ENCODE peak calls at places on chromosomes 7 and 10, in nine cellular contexts. Z, M, V, S, C, Q, K, U and A are unnamed samples.
A peak's percentile ranks its signal among the peaks of the same experiment; 100 is the strongest.

GRCh38 chr10:113576853-113577252 is 24.0 kb downstream of the HABP2 start:
- DNase-seq in Z (peak; percentile 11), M (no peak), V (peak; percentile 12), S (no peak), C (peak; percentile 60), Q (peak; percentile 12), K (no peak), U (no peak), A (peak; percentile 62)

GRCh38 chr10:44963772-44964633 is 4.4 kb downstream of the RASSF4 start:
- DNase-seq in Z (peak; percentile 47), M (peak; percentile 78), V (no peak), S (peak; percentile 94), C (peak; percentile 57), Q (peak; percentile 57), K (no peak), U (peak; percentile 82), A (no peak)

GRCh38 chr10:46218921-46219320 is 67.9 kb upstream of the ANTXRL start:
- DNase-seq in Z (no peak), M (no peak), V (no peak), S (no peak), C (no peak), Q (no peak), K (no peak), U (no peak), A (no peak)

GRCh38 chr7:137965942-137966624 is 35.8 kb downstream of the CREB3L2 start:
- DNase-seq in Z (no peak), M (no peak), V (no peak), S (no peak), C (no peak), Q (no peak), K (no peak), U (no peak), A (no peak)

GRCh38 chr7:24945899-24946298 is 34.1 kb downstream of the OSBPL3 start:
- DNase-seq in Z (no peak), M (no peak), V (no peak), S (no peak), C (peak; percentile 28), Q (no peak), K (no peak), U (no peak), A (no peak)

GRCh38 chr7:27952393-27953290 is 212.7 kb downstream of the TAX1BP1 start:
- DNase-seq in Z (peak; percentile 36), M (no peak), V (peak; percentile 85), S (no peak), C (no peak), Q (no peak), K (no peak), U (no peak), A (no peak)

GRCh38 chr7:40827217-40828085 is 692.6 kb downstream of the SUGCT start:
- DNase-seq in Z (peak; percentile 30), M (peak; percentile 75), V (peak; percentile 90), S (peak; percentile 66), C (peak; percentile 16), Q (no peak), K (no peak), U (no peak), A (peak; percentile 25)

GRCh38 chr10:121002586-121003205 is 151.5 kb downstream of the WDR11 start:
- DNase-seq in Z (no peak), M (peak; percentile 51), V (no peak), S (no peak), C (no peak), Q (peak; percentile 44), K (no peak), U (no peak), A (peak; percentile 78)

GRCh38 chr7:50595538-50596102 is 30.4 kb upstream of the DDC start:
- DNase-seq in Z (peak; percentile 81), M (peak; percentile 57), V (peak; percentile 76), S (no peak), C (peak; percentile 77), Q (peak; percentile 36), K (no peak), U (no peak), A (peak; percentile 36)

GRCh38 chr10:131949041-131949862 is 32.5 kb downstream of the BNIP3 start:
- DNase-seq in Z (no peak), M (no peak), V (no peak), S (peak; percentile 25), C (no peak), Q (no peak), K (no peak), U (no peak), A (no peak)

GRCh38 chr10:131946880-131947279 is 34.8 kb downstream of the BNIP3 start:
- DNase-seq in Z (no peak), M (no peak), V (no peak), S (peak; percentile 40), C (no peak), Q (no peak), K (no peak), U (no peak), A (peak; percentile 48)

GRCh38 chr10:131948501-131948900 is 33.2 kb downstream of the BNIP3 start:
- DNase-seq in Z (no peak), M (peak; percentile 25), V (no peak), S (peak; percentile 53), C (no peak), Q (no peak), K (no peak), U (no peak), A (no peak)

GRCh38 chr10:131947631-131948347 is 33.9 kb downstream of the BNIP3 start:
- DNase-seq in Z (peak; percentile 75), M (peak; percentile 34), V (peak; percentile 75), S (no peak), C (no peak), Q (no peak), K (no peak), U (peak; percentile 48), A (peak; percentile 73)

GRCh38 chr10:131946321-131946751 is 35.4 kb downstream of the BNIP3 start:
- DNase-seq in Z (peak; percentile 85), M (no peak), V (peak; percentile 84), S (peak; percentile 62), C (no peak), Q (no peak), K (peak; percentile 41), U (peak; percentile 31), A (peak; percentile 64)
- TF ChIP-seq CTCF in Z (no peak), M (no peak), V (no peak), S (no peak), C (no peak), Q (no peak), K (no peak), U (no peak), A (no peak)

GRCh38 chr10:89219512-89220218 is 12.5 kb upstream of the CH25H start:
- DNase-seq in Z (no peak), M (no peak), V (no peak), S (no peak), C (no peak), Q (no peak), K (no peak), U (no peak), A (no peak)

GRCh38 chr10:89228136-89228535 is 21.0 kb upstream of the CH25H start:
- DNase-seq in Z (no peak), M (no peak), V (no peak), S (no peak), C (no peak), Q (no peak), K (no peak), U (no peak), A (no peak)

GRCh38 chr10:89221919-89222318 is 14.8 kb upstream of the CH25H start:
- DNase-seq in Z (no peak), M (no peak), V (peak; percentile 64), S (no peak), C (no peak), Q (no peak), K (no peak), U (no peak), A (no peak)

GRCh38 chr10:89228962-89229361 is 21.8 kb upstream of the CH25H start:
- DNase-seq in Z (no peak), M (no peak), V (no peak), S (no peak), C (no peak), Q (no peak), K (no peak), U (no peak), A (no peak)

GRCh38 chr10:89224697-89225443 is 17.8 kb upstream of the CH25H start:
- DNase-seq in Z (peak; percentile 45), M (no peak), V (no peak), S (no peak), C (no peak), Q (no peak), K (no peak), U (no peak), A (no peak)
- TF ChIP-seq CTCF in Z (no peak), M (no peak), V (peak; percentile 28), S (no peak), C (peak; percentile 27), Q (no peak), K (peak; percentile 12), U (no peak), A (no peak)

GRCh38 chr7:128430207-128430606 is 20.4 kb upstream of the IMPDH1 start:
- DNase-seq in Z (no peak), M (no peak), V (no peak), S (no peak), C (no peak), Q (no peak), K (no peak), U (no peak), A (no peak)
- TF ChIP-seq CTCF in Z (no peak), M (no peak), V (no peak), S (no peak), C (no peak), Q (no peak), K (no peak), U (no peak), A (no peak)

GRCh38 chr7:16421333-16422099 is at the start of gene CRPPA:
- DNase-seq in Z (peak; percentile 54), M (no peak), V (peak; percentile 54), S (peak; percentile 69), C (peak; percentile 60), Q (peak; percentile 62), K (no peak), U (peak; percentile 56), A (peak; percentile 62)

GRCh38 chr7:16422100-16422430 is 727 bp upstream of the CRPPA start:
- DNase-seq in Z (peak; percentile 53), M (no peak), V (peak; percentile 49), S (no peak), C (no peak), Q (no peak), K (no peak), U (no peak), A (no peak)

GRCh38 chr7:16420329-16420648 is 1.0 kb downstream of the CRPPA start:
- DNase-seq in Z (no peak), M (no peak), V (no peak), S (no peak), C (no peak), Q (no peak), K (no peak), U (no peak), A (no peak)

GRCh38 chr7:16419859-16420258 is 1.5 kb downstream of the CRPPA start:
- DNase-seq in Z (no peak), M (no peak), V (no peak), S (no peak), C (no peak), Q (no peak), K (no peak), U (no peak), A (no peak)

DNA sequence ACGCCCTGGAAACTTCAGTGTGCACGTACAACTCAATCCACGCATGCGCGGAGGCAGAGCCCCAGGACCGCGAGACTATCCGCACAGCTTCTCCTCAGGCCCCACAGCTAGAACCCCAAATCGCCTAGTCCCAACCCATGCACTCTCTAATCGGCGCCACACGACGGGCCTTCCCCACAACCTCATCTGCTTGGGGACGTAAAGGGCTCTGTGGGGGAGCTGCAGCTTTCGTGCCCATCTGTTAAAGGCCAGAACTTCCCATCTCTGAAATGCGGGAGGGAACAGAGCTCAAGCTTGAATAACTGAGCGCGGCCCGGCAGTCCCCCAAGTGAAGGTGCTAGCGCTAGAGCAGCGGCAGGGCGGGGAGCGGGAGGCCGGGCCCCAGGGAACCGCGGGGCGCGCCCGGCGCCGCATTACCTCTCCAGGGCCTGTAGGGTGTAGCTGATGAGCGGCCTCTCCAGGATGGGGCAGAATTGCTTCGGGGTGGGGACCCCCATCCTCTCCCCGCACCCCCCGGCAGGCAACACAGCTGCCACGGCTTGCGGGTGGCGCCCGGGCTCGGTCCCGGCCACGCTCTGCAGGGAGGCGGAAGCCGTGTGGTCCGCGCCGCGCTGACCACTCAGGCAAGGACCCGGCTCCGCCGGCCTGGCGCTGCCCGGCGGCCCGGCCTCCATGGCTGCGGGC is 547 bp downstream of the CRPPA start:
- DNase-seq in Z (peak; percentile 92), M (peak; percentile 92), V (peak; percentile 88), S (peak; percentile 90), C (peak; percentile 89), Q (peak; percentile 93), K (no peak), U (peak; percentile 92), A (peak; percentile 86)
- TF ChIP-seq CTCF in Z (peak; percentile 5), M (no peak), V (peak; percentile 44), S (peak; percentile 41), C (peak; percentile 30), Q (peak; percentile 67), K (peak; percentile 29), U (peak; percentile 53), A (peak; percentile 8)